ENCODE peak calls at places on chromosomes 3 and 15, in five cellular contexts. Q, Y, F, P and J are unnamed samples. For H3K4me1, the result is how much of the 10 kb centered on the place peaks cover.

GRCh38 chr3:185930393-185931107 is 7.3 kb downstream of the TRA2B start:
- DNase-seq in F (no peak), Y (no peak), P (no peak), Q (no peak), J (no peak)

GRCh38 chr3:64685331-64685799 is 2.4 kb downstream of the ADAMTS9 start:
- DNase-seq in Y (peak), Q (peak), P (no peak), F (no peak), J (peak)

GRCh38 chr3:13077431-13078157 is 4.4 kb upstream of the IQSEC1 start:
- DNase-seq in F (no peak), P (no peak), Q (peak), Y (peak), J (peak)

GRCh38 chr3:42996633-42997075 is 17.5 kb downstream of the GASK1A start:
- DNase-seq in Q (no peak), F (no peak), P (no peak), Y (peak), J (no peak)

GRCh38 chr3:14397531-14397930 is 4.9 kb upstream of the SLC6A6 start:
- DNase-seq in P (no peak), F (no peak), Q (peak), Y (no peak), J (no peak)

GRCh38 chr3:10594915-10595314 is 89.5 kb upstream of the ATP2B2 start:
- DNase-seq in Q (peak), Y (peak), F (peak), P (peak), J (no peak)

GRCh38 chr15:22930782-22931484 is 49.2 kb downstream of the CYFIP1 start:
- DNase-seq in F (no peak), P (no peak), Q (peak), Y (peak), J (peak)

GRCh38 chr15:94239474-94239873 is 8.1 kb downstream of the MCTP2 start:
- DNase-seq in Q (no peak), F (no peak), Y (no peak), P (no peak), J (no peak)

GRCh38 chr15:36401586-36401966 is 177.8 kb upstream of the CDIN1 start:
- DNase-seq in P (no peak), F (no peak), Y (no peak), Q (no peak), J (no peak)

GRCh38 chr3:123883656-123884257 is 375 bp downstream of the MYLK start:
- DNase-seq in P (peak), Q (no peak), Y (no peak), F (no peak), J (no peak)

GRCh38 chr3:46864051-46864881 is 1.0 kb upstream of the MYL3 start:
- DNase-seq in P (no peak), Q (peak), F (no peak), Y (no peak), J (peak)

GRCh38 chr3:45583021-45583851 is 11.3 kb upstream of the LIMD1 start:
- DNase-seq in Y (peak), Q (peak), F (no peak), P (no peak), J (peak)

GRCh38 chr3:11591401-11592266 is 52.1 kb downstream of the VGLL4 start:
- DNase-seq in P (peak), Y (peak), F (no peak), Q (peak), J (peak)

GRCh38 chr3:100630664-100631063 is 21.3 kb downstream of the ADGRG7 start:
- DNase-seq in Y (no peak), P (peak), Q (no peak), F (no peak), J (no peak)

GRCh38 chr15:39720721-39721611 is 61.7 kb downstream of the FSIP1 start:
- DNase-seq in P (peak), Q (no peak), F (no peak), Y (no peak), J (no peak)

GRCh38 chr15:59567369-59567768 is 44.2 kb upstream of the GCNT3 start:
- DNase-seq in Y (no peak), Q (no peak), P (no peak), F (no peak), J (no peak)

GRCh38 chr3:59482001-59482400 is 432.2 kb upstream of the CFAP20DC start:
- DNase-seq in Q (no peak), P (no peak), Y (no peak), F (no peak), J (no peak)

GRCh38 chr3:45462522-45463262 is 74.3 kb downstream of the LARS2 start:
- DNase-seq in Q (no peak), P (no peak), F (no peak), Y (no peak), J (no peak)

GRCh38 chr3:126147932-126148683 is 32.3 kb downstream of the ALDH1L1 start:
- DNase-seq in F (no peak), P (no peak), Y (peak), Q (peak), J (no peak)

GRCh38 chr15:101070502-101071273 is 151.5 kb downstream of the LRRK1 start:
- DNase-seq in P (no peak), F (no peak), Q (no peak), Y (no peak), J (no peak)

GRCh38 chr3:58188921-58189451 is 21.8 kb downstream of the DNASE1L3 start:
- DNase-seq in F (no peak), Q (no peak), Y (no peak), P (no peak), J (no peak)

GRCh38 chr15:78422571-78423340 is 15.3 kb upstream of the IREB2 start:
- DNase-seq in F (peak), P (peak), Y (peak), Q (peak), J (peak)

GRCh38 chr3:123011484-123011883 is 16.1 kb downstream of the SEMA5B start:
- DNase-seq in F (no peak), P (no peak), Y (no peak), Q (no peak), J (no peak)

GRCh38 chr3:46298871-46299607 is 54.9 kb upstream of the CCR2 start:
- DNase-seq in Q (no peak), F (no peak), P (no peak), Y (no peak), J (no peak)

GRCh38 chr3:171962137-171962720 is 77.1 kb upstream of the FNDC3B start:
- DNase-seq in Y (no peak), P (no peak), F (no peak), Q (no peak), J (no peak)

GRCh38 chr3:46110701-46111493 is 83.6 kb upstream of the XCR1 start:
- DNase-seq in Q (no peak), F (no peak), Y (no peak), P (no peak), J (no peak)

GRCh38 chr3:155791190-155791589 is 14.9 kb downstream of the C3orf33 start:
- DNase-seq in P (peak), F (no peak), Y (no peak), Q (no peak), J (no peak)

GRCh38 chr3:44454258-44454657 is 23.2 kb downstream of the ZNF445 start:
- DNase-seq in F (no peak), Y (no peak), Q (no peak), P (no peak), J (no peak)

GRCh38 chr15:96223939-96224338 is 106.6 kb upstream of the NR2F2 start:
- DNase-seq in F (no peak), Q (no peak), Y (no peak), P (no peak), J (no peak)

GRCh38 chr3:16249336-16249735 is 15.4 kb downstream of the DPH3 start:
- DNase-seq in Y (no peak), Q (no peak), F (no peak), P (peak), J (no peak)

GRCh38 chr15:77031376-77032050 is 36.6 kb downstream of the PSTPIP1 start:
- DNase-seq in F (peak), P (no peak), Y (peak), Q (peak), J (no peak)

GRCh38 chr15:40695469-40695910 is 516 bp downstream of the RAD51 start:
- DNase-seq in P (no peak), Y (no peak), F (no peak), Q (no peak), J (no peak)

GRCh38 chr3:10173926-10174435 is 9.3 kb downstream of the IRAK2 start:
- DNase-seq in F (no peak), Q (peak), Y (peak), P (no peak), J (peak)

GRCh38 chr3:49924683-49925082 is 4.9 kb downstream of the MON1A start:
- DNase-seq in Q (no peak), P (peak), F (no peak), Y (no peak), J (no peak)

GRCh38 chr15:57610130-57610529 is 18.4 kb downstream of the MYZAP start:
- DNase-seq in Q (peak), Y (peak), F (no peak), P (peak), J (peak)

GRCh38 chr3:50275160-50275995 is 3.5 kb upstream of the LSMEM2 start:
- DNase-seq in F (no peak), Q (no peak), Y (no peak), P (no peak), J (no peak)

GRCh38 chr3:155218470-155218869 is 75.0 kb downstream of the STRIT1 start:
- DNase-seq in P (no peak), F (no peak), Q (no peak), Y (no peak), J (no peak)

GRCh38 chr3:128851601-128852000 is 27.8 kb upstream of the ACAD9 start:
- DNase-seq in F (no peak), P (no peak), Y (no peak), Q (no peak), J (no peak)

GRCh38 chr3:188584958-188585689 is 431.2 kb downstream of the LPP start:
- DNase-seq in Y (no peak), Q (no peak), P (peak), F (no peak), J (no peak)

GRCh38 chr3:188581365-188581764 is 427.4 kb downstream of the LPP start:
- DNase-seq in Y (no peak), F (no peak), Q (no peak), P (no peak), J (no peak)

GRCh38 chr3:188581791-188582190 is 427.8 kb downstream of the LPP start:
- DNase-seq in Q (no peak), Y (no peak), F (no peak), P (no peak), J (no peak)

GRCh38 chr3:188584162-188584529 is 430.2 kb downstream of the LPP start:
- DNase-seq in Y (no peak), P (peak), F (no peak), Q (no peak), J (no peak)

DNA sequence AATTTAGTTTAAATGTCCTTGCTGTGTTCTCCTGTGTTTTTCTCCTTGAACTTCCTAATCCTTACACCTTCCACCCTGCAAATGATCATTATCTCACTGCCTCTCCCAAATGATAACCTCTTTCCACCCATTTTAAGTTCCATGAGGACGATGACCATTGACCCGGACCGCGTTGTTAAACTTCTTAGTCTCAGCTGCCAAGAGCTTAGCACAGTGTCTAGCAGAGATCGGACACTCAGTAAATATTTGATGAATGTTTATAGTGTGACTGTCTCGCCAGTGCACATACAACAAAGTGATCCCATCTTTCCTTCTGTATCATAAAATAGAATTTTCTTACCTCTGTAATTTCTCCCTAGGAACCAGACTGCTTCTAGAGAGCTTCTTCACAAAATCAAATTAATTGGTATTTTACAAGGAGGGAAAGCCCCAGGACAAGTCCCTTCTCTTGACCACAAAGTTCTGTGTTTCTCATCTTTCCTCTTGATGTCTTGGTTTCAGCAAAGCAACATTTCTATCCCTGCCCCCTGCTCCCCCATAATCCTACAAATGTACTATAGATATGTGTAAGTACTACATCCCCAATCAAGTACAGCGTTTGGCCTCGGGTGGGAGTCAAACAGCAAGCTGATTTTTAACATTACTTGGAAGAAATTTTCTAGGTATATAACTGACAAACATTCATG is 429.7 kb downstream of the LPP start:
- DNase-seq in Y (no peak), F (no peak), Q (no peak), P (no peak), J (no peak)
- H3K4me1 ChIP-seq in Y (under half), F (under half), Q (under half), P (under half), J (under half)

DNA sequence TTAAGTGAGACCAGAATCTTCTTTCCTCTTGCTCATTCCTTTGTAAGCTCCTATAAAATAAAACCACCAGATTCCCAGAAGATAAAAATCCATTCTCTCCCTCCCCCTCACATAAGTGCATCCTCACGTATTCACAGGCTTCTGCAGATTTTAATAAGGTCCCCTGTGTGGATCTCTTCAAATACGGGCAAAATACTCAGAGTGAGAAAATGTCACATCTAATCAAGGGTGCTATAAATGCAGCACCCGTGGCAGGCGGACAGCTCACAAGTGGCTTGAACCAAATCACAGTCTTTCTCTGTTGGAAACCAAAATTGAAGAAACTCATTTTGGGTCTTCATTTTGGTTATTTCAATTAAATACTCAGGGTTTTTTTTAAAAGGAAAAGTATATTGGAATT is 212.9 kb upstream of the CMC1 start:
- DNase-seq in Q (no peak), P (no peak), F (no peak), Y (no peak), J (no peak)
- H3K27ac ChIP-seq in Q (no peak), P (no peak), F (no peak), Y (no peak), J (no peak)

GRCh38 chr15:69093127-69093526 is 67.3 kb upstream of the GLCE start:
- DNase-seq in F (no peak), Y (no peak), P (peak), Q (no peak), J (peak)
- H3K4me1 ChIP-seq in F (under half), Y (under half), P (under half), Q (under half), J (under half)

DNA sequence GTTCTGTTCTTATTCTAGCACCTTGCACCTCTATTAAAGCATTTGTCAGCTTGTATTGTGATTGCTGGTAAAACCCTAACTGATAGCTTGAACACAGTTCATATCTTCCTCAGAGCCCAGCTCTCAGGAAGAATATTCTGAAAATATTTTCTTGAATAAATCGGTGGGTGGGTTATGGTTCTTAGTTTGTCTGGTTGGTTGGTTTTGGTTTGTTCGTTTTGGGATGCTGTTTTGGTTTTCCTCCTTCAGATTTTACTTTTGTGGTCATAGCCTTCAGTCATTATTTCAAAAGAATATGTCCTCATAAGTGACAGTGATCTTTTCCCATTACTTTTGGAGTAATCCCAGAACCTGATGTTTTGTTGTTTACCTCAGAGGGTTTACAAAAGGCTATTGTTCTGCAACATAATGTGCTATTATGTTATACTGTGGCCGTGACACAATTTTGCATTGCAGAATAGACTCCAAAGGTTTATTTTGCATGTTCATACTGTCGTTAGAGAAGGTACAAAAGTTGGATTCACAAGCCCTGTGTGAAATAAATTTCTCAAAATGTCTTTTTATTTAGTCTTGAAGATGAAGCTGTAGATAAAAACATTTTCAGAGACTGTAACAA is 2.7 kb upstream of the TMEM87A start:
- DNase-seq in Y (no peak), Q (no peak), F (no peak), P (no peak), J (no peak)
- H3K27ac ChIP-seq in Y (peak), Q (peak), F (no peak), P (no peak), J (peak)

GRCh38 chr15:90035095-90035834 is 34.1 kb downstream of the ZNF710 start:
- DNase-seq in F (no peak), P (peak), Y (peak), Q (peak), J (peak)
- H3K4me1 ChIP-seq in F (half or more), P (under half), Y (half or more), Q (half or more), J (half or more)

GRCh38 chr15:51450001-51450400 is 108.5 kb downstream of the GLDN start:
- DNase-seq in Q (no peak), F (no peak), P (peak), Y (peak), J (no peak)

GRCh38 chr15:51444112-51444511 is 102.7 kb downstream of the GLDN start:
- DNase-seq in F (no peak), Q (no peak), P (no peak), Y (no peak), J (no peak)

GRCh38 chr15:51444807-51445206 is 103.4 kb downstream of the GLDN start:
- DNase-seq in P (no peak), Y (no peak), F (no peak), Q (no peak), J (no peak)

GRCh38 chr15:51443282-51443914 is 101.9 kb downstream of the GLDN start:
- DNase-seq in Q (no peak), Y (no peak), F (no peak), P (no peak), J (no peak)

GRCh38 chr15:51448592-51449494 is 107.4 kb downstream of the GLDN start:
- DNase-seq in F (no peak), Q (no peak), P (no peak), Y (no peak), J (no peak)
- H3K27ac ChIP-seq in F (no peak), Q (no peak), P (no peak), Y (peak), J (no peak)

DNA sequence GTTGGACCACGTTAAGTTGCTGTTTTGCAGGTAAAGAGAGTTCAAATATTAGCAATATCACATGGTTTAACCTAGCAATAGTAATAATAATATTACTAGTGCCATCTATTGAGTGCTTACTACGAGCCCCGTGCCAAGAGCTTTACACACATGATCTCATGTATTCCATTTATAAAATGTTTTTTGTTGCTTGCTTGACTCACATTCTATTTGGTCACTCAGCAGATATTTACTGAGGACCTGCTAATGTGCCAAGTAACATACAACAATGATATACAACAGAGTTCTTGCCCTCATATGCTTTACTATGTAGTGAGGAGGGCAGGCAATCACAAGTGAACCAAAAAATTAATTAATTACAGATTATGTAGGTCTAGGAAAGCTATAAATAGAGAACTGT is 36.7 kb downstream of the CTDSPL start:
- DNase-seq in Y (no peak), P (no peak), Q (no peak), F (no peak), J (no peak)
- H3K4me1 ChIP-seq in Y (under half), P (under half), Q (under half), F (under half), J (half or more)

DNA sequence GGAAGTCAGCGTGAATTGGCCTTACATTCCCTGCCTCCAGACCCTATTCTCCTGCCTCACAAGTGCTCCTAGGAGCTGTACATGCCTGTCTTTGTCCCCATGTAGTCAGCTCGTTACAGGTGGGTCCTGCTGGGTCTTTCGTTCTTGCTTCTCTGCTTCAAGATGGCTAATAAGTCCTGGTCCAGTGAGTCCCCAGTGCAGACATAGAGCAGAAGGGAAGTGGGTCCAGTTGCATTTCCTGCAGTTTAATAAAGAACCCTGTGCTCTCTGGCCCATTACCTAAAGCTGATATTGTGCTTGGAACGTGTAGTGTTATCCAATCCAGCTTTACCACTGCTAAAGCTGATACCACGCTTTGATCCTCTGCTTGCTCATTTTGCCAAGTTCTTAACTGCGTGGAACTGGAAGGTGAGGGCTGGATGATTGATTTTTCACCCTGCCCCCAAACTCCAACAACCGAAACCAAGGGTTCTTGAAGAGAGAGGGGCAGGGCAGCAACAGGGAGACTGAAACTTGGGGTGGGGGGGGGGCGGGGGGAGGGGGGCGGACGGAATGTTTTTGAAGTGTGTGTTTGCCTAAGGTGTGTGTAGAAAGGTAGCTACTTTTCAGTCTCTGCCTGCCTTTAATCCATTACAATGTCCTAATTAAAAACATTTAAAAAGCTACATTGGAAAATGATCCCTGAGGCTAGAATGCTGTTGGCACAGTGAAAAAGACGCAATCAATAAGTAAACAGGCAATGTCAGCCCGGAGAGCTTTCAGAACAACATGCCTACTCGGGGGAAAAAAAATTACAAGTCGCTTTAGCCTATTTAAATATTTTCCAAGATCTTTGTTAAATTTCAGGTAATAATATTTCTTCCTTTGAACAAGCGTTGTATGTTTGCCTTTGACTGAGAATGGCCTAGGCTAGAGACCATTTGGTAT is 46.3 kb upstream of the CD47 start:
- DNase-seq in Y (no peak), Q (no peak), F (no peak), P (no peak), J (no peak)
- H3K27ac ChIP-seq in Y (peak), Q (no peak), F (no peak), P (no peak), J (no peak)